ENCODE peak calls at places on chromosomes 3 and 15, in eight cellular contexts. D is right cardiac atrium; Z is SW480; B is A549; U is Right ventricle myocardium superior; K is left ventricle myocardium superior; E is GM19239; X is stimulated activated naive CD4-positive, alpha-beta T cell. W is an unnamed sample.

GRCh38 chr3:66001626-66002025 is 37.1 kb downstream of the MAGI1 start:
- DNase-seq in D (no peak), Z (no peak), B (no peak), U (no peak), K (no peak), E (no peak), X (no peak), W (no peak)

GRCh38 chr3:58178528-58179234 is 32.1 kb downstream of the DNASE1L3 start:
- DNase-seq in D (no peak), Z (no peak), B (no peak), U (no peak), K (no peak), E (no peak), X (no peak), W (no peak)

GRCh38 chr15:48090666-48091065 is 30.1 kb upstream of the SLC24A5 start:
- DNase-seq in D (no peak), Z (no peak), B (no peak), U (no peak), K (no peak), E (no peak), X (no peak), W (no peak)

GRCh38 chr15:33140326-33140725 is 54.2 kb downstream of the FMN1 start:
- DNase-seq in D (no peak), Z (no peak), B (no peak), U (no peak), K (no peak), E (no peak), X (no peak), W (no peak)

GRCh38 chr3:89145995-89146394 is 38.6 kb downstream of the EPHA3 start:
- DNase-seq in D (no peak), Z (peak; percentile 25), B (no peak), U (no peak), K (no peak), E (no peak), X (no peak), W (no peak)

GRCh38 chr3:189652042-189652441 is 20.9 kb downstream of the TP63 start:
- DNase-seq in D (no peak), Z (no peak), B (no peak), U (no peak), K (no peak), E (no peak), X (no peak), W (no peak)

GRCh38 chr3:123066599-123066895 is 278 bp upstream of the PDIA5 start:
- DNase-seq in D (no peak), Z (no peak), B (no peak), U (no peak), K (no peak), E (no peak), X (no peak), W (no peak)

GRCh38 chr15:92277776-92278175 is 115.9 kb upstream of the ST8SIA2 start:
- DNase-seq in D (no peak), Z (peak; percentile 47), B (peak; percentile 42), U (no peak), K (no peak), E (peak; percentile 6), X (no peak), W (peak; percentile 18)

GRCh38 chr15:63605816-63606215 is 8.6 kb downstream of the FBXL22 start:
- DNase-seq in D (peak; percentile 49), Z (no peak), B (no peak), U (no peak), K (no peak), E (no peak), X (peak; percentile 47), W (no peak)

GRCh38 chr15:78023081-78023665 is 54.3 kb downstream of the TBC1D2B start:
- DNase-seq in D (no peak), Z (no peak), B (no peak), U (no peak), K (no peak), E (no peak), X (no peak), W (no peak)

GRCh38 chr3:176428552-176428951 is 768.7 kb downstream of the TBL1XR1 start:
- DNase-seq in D (no peak), Z (no peak), B (no peak), U (no peak), K (no peak), E (no peak), X (no peak), W (no peak)

GRCh38 chr3:30124435-30125390 is 481.7 kb upstream of the TGFBR2 start:
- DNase-seq in D (no peak), Z (no peak), B (no peak), U (no peak), K (peak; percentile 35), E (no peak), X (no peak), W (no peak)

GRCh38 chr3:9067352-9067975 is 104.2 kb upstream of the RAD18 start:
- DNase-seq in D (no peak), Z (peak; percentile 53), B (peak; percentile 59), U (no peak), K (no peak), E (peak; percentile 45), X (no peak), W (peak; percentile 58)

GRCh38 chr3:43153189-43154083 is 47.6 kb upstream of the POMGNT2 start:
- DNase-seq in D (peak; percentile 86), Z (no peak), B (no peak), U (peak; percentile 77), K (peak; percentile 69), E (no peak), X (no peak), W (no peak)

GRCh38 chr3:141243295-141243707 is 11.7 kb downstream of the PXYLP1 start:
- DNase-seq in D (no peak), Z (peak; percentile 34), B (no peak), U (no peak), K (no peak), E (no peak), X (peak; percentile 63), W (no peak)

GRCh38 chr3:141795719-141796435 is 32.7 kb downstream of the GRK7 start:
- DNase-seq in D (peak; percentile 80), Z (no peak), B (no peak), U (peak; percentile 82), K (peak; percentile 77), E (no peak), X (peak; percentile 29), W (peak; percentile 93)

GRCh38 chr3:172159962-172160538 is 120.7 kb downstream of the FNDC3B start:
- DNase-seq in D (peak; percentile 79), Z (no peak), B (no peak), U (peak; percentile 62), K (peak; percentile 57), E (no peak), X (no peak), W (peak; percentile 93)

GRCh38 chr3:39216176-39216790 is 23.9 kb upstream of the XIRP1 start:
- DNase-seq in D (no peak), Z (no peak), B (no peak), U (no peak), K (no peak), E (peak; percentile 68), X (no peak), W (peak; percentile 85)

GRCh38 chr15:66287461-66288055 is 5.8 kb upstream of the DIS3L start:
- DNase-seq in D (no peak), Z (no peak), B (peak; percentile 27), U (no peak), K (no peak), E (no peak), X (peak; percentile 41), W (peak; percentile 51)

GRCh38 chr3:193515884-193516438 is 38.7 kb downstream of the ATP13A4 start:
- DNase-seq in D (no peak), Z (no peak), B (no peak), U (no peak), K (no peak), E (no peak), X (no peak), W (no peak)